ENCODE peak calls at places on chromosomes 6 and 20, in seven cellular contexts. A is psoas muscle; U is stimulated activated CD8-positive, alpha-beta memory T cell treated with anti-CD3 and anti-CD28 coated beads, Interleukin-7, amount 100 ng/mL, for 1 hour; W is GM23248; B is HTR-8/SVneo; N is HCT116; G is frontal cortex. K is an unnamed sample.

GRCh38 chr6:117485433-117485832 is 3.0 kb downstream of the DCBLD1 start:
- DNase-seq in A (no peak), U (no peak), W (no peak), B (no peak), N (no peak), G (no peak), K (no peak)

GRCh38 chr20:38724603-38725457 is 544 bp downstream of the SLC32A1 start:
- DNase-seq in A (no peak), U (no peak), W (no peak), B (no peak), N (no peak), G (peak), K (no peak)

GRCh38 chr6:161578478-161578877 is 304.6 kb upstream of the AGPAT4 start:
- DNase-seq in A (no peak), U (no peak), W (peak), B (no peak), N (no peak), G (no peak), K (no peak)

GRCh38 chr6:20001286-20001685 is 164.1 kb downstream of the ID4 start:
- DNase-seq in A (no peak), U (no peak), W (no peak), B (no peak), N (no peak), G (no peak), K (no peak)

GRCh38 chr20:50916257-50916656 is 15.0 kb downstream of the ADNP start:
- DNase-seq in A (no peak), U (no peak), W (peak), B (peak), N (no peak), G (no peak), K (no peak)

GRCh38 chr6:149862901-149863595 is 1.1 kb downstream of the LRP11 start:
- DNase-seq in A (peak), U (no peak), W (peak), B (peak), N (no peak), G (peak), K (peak)

GRCh38 chr6:96898241-96898851 is 655 bp upstream of the NDUFAF4 start:
- DNase-seq in A (no peak), U (no peak), W (peak), B (no peak), N (no peak), G (no peak), K (no peak)

GRCh38 chr20:38134427-38135281 is 30.4 kb downstream of the TGM2 start:
- DNase-seq in A (peak), U (no peak), W (peak), B (peak), N (no peak), G (no peak), K (peak)

GRCh38 chr6:11712760-11713159 is 65.8 kb downstream of the ADTRP start:
- DNase-seq in A (peak), U (no peak), W (peak), B (no peak), N (no peak), G (no peak), K (no peak)

GRCh38 chr20:17365831-17366230 is 139.0 kb downstream of the PCSK2 start:
- DNase-seq in A (no peak), U (no peak), W (no peak), B (no peak), N (no peak), G (no peak), K (no peak)

GRCh38 chr6:118722820-118723526 is 71.6 kb upstream of the CEP85L start:
- DNase-seq in A (no peak), U (no peak), W (peak), B (no peak), N (no peak), G (no peak), K (no peak)

GRCh38 chr6:167778497-167779122 is 48.1 kb upstream of the AFDN start:
- DNase-seq in A (no peak), U (no peak), W (no peak), B (no peak), N (no peak), G (no peak), K (peak)

GRCh38 chr6:30555428-30556005 is 772 bp downstream of the GNL1 start:
- DNase-seq in A (peak), U (no peak), W (peak), B (no peak), N (no peak), G (no peak), K (peak)

GRCh38 chr6:75397806-75398465 is 95.7 kb downstream of the FILIP1 start:
- DNase-seq in A (no peak), U (no peak), W (no peak), B (no peak), N (no peak), G (no peak), K (no peak)

GRCh38 chr6:52049252-52050050 is 38.0 kb downstream of the PKHD1 start:
- DNase-seq in A (no peak), U (no peak), W (peak), B (peak), N (peak), G (peak), K (no peak)

GRCh38 chr20:11917663-11918062 is at the start of gene BTBD3:
- DNase-seq in A (peak), U (no peak), W (peak), B (no peak), N (no peak), G (peak), K (no peak)

K was measured in PC-9.